ENCODE peak calls at places on chromosomes 2 and 18, in four cellular contexts. C is Karpas-422, Y is thyroid gland, J is gastrocnemius medialis. E is an unnamed sample.

GRCh38 chr2:190088917-190089316 is 26.4 kb upstream of the MSTN start:
- DNase-seq in C (peak; percentile 90), J (no peak), Y (peak; percentile 31), E (peak; percentile 52)

GRCh38 chr2:232330068-232330999 is 48.2 kb upstream of the ALPP start:
- DNase-seq in Y (no peak), J (no peak), C (no peak), E (no peak)

GRCh38 chr2:162197095-162197825 is 45.2 kb upstream of the GCG start:
- DNase-seq in C (no peak), J (no peak), Y (no peak), E (no peak)

GRCh38 chr2:232447638-232448472 is 8.1 kb upstream of the ALPI start:
- DNase-seq in J (no peak), C (no peak), Y (no peak), E (no peak)

GRCh38 chr2:63658176-63658968 is 69.6 kb downstream of the MDH1 start:
- DNase-seq in Y (no peak), J (no peak), C (no peak), E (no peak)

GRCh38 chr2:191322838-191323506 is 77.8 kb downstream of the MYO1B start:
- DNase-seq in J (no peak), C (no peak), Y (no peak), E (no peak)

GRCh38 chr2:9752441-9753275 is 90.6 kb upstream of the TAF1B start:
- DNase-seq in C (no peak), Y (no peak), J (no peak), E (no peak)

GRCh38 chr2:123596649-123597048 is 428.4 kb upstream of the CNTNAP5 start:
- DNase-seq in J (no peak), Y (no peak), C (no peak), E (no peak)

GRCh38 chr18:22466608-22467390 is 49.1 kb upstream of the CTAGE1 start:
- DNase-seq in C (no peak), Y (peak; percentile 56), J (no peak), E (no peak)

GRCh38 chr18:71209944-71210343 is 921.1 kb downstream of the SOCS6 start:
- DNase-seq in J (no peak), C (peak; percentile 5), Y (no peak), E (no peak)

GRCh38 chr2:219462349-219462748 is 27.7 kb downstream of the SPEG start:
- DNase-seq in J (no peak), C (no peak), Y (no peak), E (peak; percentile 31)

GRCh38 chr2:30206461-30207430 is 24.6 kb upstream of the LBH start:
- DNase-seq in Y (no peak), J (no peak), C (peak; percentile 41), E (no peak)

GRCh38 chr2:816278-816677 is 134.4 kb upstream of the SNTG2 start:
- DNase-seq in C (no peak), J (no peak), Y (no peak), E (no peak)
- H3K9me3 ChIP-seq in C (no peaks in the 10 kb centered on the region), J (no peaks in the 10 kb centered on the region), Y (no peaks in the 10 kb centered on the region), E (no peaks in the 10 kb centered on the region)

GRCh38 chr2:134855709-134856108 is 17.3 kb downstream of the ACMSD start:
- DNase-seq in C (no peak), J (no peak), Y (no peak), E (no peak)
- H3K9me3 ChIP-seq in C (no peaks in the 10 kb centered on the region), J (no peaks in the 10 kb centered on the region), Y (no peaks in the 10 kb centered on the region), E (no peaks in the 10 kb centered on the region)

GRCh38 chr2:21535826-21536225 is 412.1 kb downstream of the TDRD15 start:
- DNase-seq in J (no peak), Y (no peak), C (no peak), E (no peak)
- H3K9me3 ChIP-seq in J (peaks cover 4% of the 10 kb centered on the region), Y (no peaks in the 10 kb centered on the region), C (peaks cover 10% of the 10 kb centered on the region), E (no peaks in the 10 kb centered on the region)

GRCh38 chr18:79890638-79891037 is 60.8 kb downstream of the SLC66A2 start:
- DNase-seq in Y (no peak), C (no peak), J (no peak), E (no peak)
- H3K9me3 ChIP-seq in Y (no peaks in the 10 kb centered on the region), C (peaks cover 67% of the 10 kb centered on the region), J (no peaks in the 10 kb centered on the region), E (no peaks in the 10 kb centered on the region)

GRCh38 chr2:174768557-174768956 is 4.3 kb upstream of the CHRNA1 start:
- DNase-seq in Y (no peak), J (no peak), C (no peak), E (no peak)

GRCh38 chr2:174773191-174773590 is 8.9 kb upstream of the CHRNA1 start:
- DNase-seq in C (no peak), J (no peak), Y (no peak), E (no peak)

GRCh38 chr2:174772492-174772801 is 8.2 kb upstream of the CHRNA1 start:
- DNase-seq in C (no peak), J (no peak), Y (no peak), E (no peak)

GRCh38 chr2:174771631-174772491 is 7.6 kb upstream of the CHRNA1 start:
- DNase-seq in C (peak; percentile 63), J (peak; percentile 44), Y (peak; percentile 72), E (peak; percentile 30)

DNA sequence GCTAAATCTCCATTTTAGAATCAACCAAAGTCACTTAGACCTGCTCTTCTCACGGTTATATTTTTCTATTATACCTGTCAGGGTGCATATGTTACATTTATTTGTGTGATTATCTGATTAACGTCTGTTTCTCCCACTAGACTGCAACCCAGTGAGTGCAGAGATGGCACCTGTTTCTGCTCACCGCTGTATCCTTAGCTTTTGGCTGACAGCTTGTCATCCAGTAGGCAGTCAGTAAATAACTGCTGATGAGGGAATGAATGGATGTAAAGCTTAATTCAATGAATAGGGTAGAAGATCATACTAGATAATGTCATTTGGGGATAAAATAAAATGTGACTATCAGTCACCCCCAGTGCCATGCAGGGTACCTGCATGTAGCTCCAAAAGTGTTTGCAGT is 6.9 kb upstream of the CHRNA1 start:
- DNase-seq in C (no peak), Y (no peak), J (no peak), E (no peak)
- H3K9me3 ChIP-seq in C (no peaks in the 10 kb centered on the region), Y (no peaks in the 10 kb centered on the region), J (no peaks in the 10 kb centered on the region), E (no peaks in the 10 kb centered on the region)

GRCh38 chr2:112866128-112866835 is 29.7 kb upstream of the IL1B start:
- DNase-seq in C (no peak), Y (no peak), J (no peak), E (no peak)
- H3K9me3 ChIP-seq in C (no peaks in the 10 kb centered on the region), Y (no peaks in the 10 kb centered on the region), J (no peaks in the 10 kb centered on the region), E (no peaks in the 10 kb centered on the region)

GRCh38 chr2:1755436-1756191 is 11.3 kb upstream of the PXDN start:
- DNase-seq in J (no peak), Y (no peak), C (no peak), E (no peak)

GRCh38 chr2:1756456-1756855 is 12.1 kb upstream of the PXDN start:
- DNase-seq in Y (no peak), C (no peak), J (no peak), E (no peak)

GRCh38 chr2:1752751-1753150 is 8.4 kb upstream of the PXDN start:
- DNase-seq in C (no peak), Y (no peak), J (no peak), E (no peak)

GRCh38 chr2:1754046-1754445 is 9.7 kb upstream of the PXDN start:
- DNase-seq in C (no peak), Y (no peak), J (no peak), E (no peak)

DNA sequence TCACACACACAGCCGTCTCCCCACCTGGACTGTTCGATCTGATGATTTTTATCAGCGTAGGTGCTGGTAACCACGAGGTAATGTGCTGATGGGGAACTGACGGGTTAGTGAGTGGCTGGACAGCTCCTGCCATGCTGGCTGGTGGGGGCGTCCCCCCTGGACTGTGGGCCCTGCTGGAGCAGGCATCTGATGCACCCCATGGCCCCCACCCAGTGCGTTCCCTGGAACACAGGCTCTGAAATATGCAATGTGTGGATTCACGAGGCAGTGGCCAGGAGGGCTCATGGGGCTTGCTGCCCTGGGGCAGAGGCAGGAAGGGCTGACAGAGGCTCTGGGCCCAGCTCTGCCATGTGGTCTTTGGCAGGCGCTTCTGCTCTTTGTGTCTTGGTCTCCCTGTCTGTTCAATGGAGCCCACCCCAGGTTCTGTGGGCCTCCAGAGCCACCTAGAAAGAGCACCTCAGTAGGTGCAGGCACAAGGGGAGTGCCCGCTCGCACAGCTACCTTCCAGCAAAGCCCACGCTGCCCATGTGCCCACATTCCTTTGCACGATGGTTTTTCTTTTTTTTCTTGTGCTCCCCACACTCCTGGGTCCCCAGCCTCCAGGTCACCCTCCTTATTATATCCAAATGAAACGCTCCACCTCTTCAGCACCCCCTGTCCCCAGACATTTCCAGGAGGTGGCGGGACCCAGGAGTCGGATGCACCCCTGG is 10.3 kb upstream of the PXDN start:
- DNase-seq in Y (no peak), J (no peak), C (no peak), E (no peak)
- H3K9me3 ChIP-seq in Y (no peaks in the 10 kb centered on the region), J (no peaks in the 10 kb centered on the region), C (no peaks in the 10 kb centered on the region), E (no peaks in the 10 kb centered on the region)

E was measured in pancreas.